ENCODE peak calls at places on chromosomes 4 and X, in six cellular contexts. D is SK-N-SH, I is hepatocyte, X is HCT116, E is PC-3, R is OCI-LY7. G is an unnamed sample. For H3K9me2, the result is how much of the 10 kb centered on the place peaks cover.

GRCh38 chrX:10486373-10486772 is 134.0 kb downstream of the MID1 start:
- DNase-seq in D (no peak), E (peak), R (no peak), I (no peak), X (no peak), G (no peak)

GRCh38 chrX:17591741-17592110 is 145.6 kb upstream of the SCML1 start:
- DNase-seq in R (no peak), X (no peak), D (no peak), I (no peak), E (peak), G (no peak)

GRCh38 chr4:70651864-70652506 is 14.3 kb downstream of the JCHAIN start:
- DNase-seq in I (peak), D (peak), X (peak), E (peak), R (peak), G (peak)

GRCh38 chr4:155735506-155735905 is 23.3 kb upstream of the GUCY1B1 start:
- DNase-seq in D (no peak), R (no peak), I (no peak), E (no peak), X (no peak), G (no peak)

GRCh38 chr4:17347445-17347844 is 164.4 kb downstream of the QDPR start:
- DNase-seq in X (peak), R (peak), D (peak), E (peak), I (peak), G (no peak)

GRCh38 chrX:71667328-71668247 is at the start of gene LOC101059915:
- DNase-seq in E (no peak), D (no peak), I (no peak), R (no peak), X (no peak), G (no peak)

GRCh38 chr4:186622788-186623464 is 67.6 kb upstream of the MTNR1A start:
- DNase-seq in R (no peak), X (no peak), I (no peak), E (no peak), D (no peak), G (no peak)

GRCh38 chrX:41952102-41952501 is 28.7 kb upstream of the CASK start:
- DNase-seq in D (no peak), R (no peak), I (no peak), E (no peak), X (no peak), G (no peak)

DNA sequence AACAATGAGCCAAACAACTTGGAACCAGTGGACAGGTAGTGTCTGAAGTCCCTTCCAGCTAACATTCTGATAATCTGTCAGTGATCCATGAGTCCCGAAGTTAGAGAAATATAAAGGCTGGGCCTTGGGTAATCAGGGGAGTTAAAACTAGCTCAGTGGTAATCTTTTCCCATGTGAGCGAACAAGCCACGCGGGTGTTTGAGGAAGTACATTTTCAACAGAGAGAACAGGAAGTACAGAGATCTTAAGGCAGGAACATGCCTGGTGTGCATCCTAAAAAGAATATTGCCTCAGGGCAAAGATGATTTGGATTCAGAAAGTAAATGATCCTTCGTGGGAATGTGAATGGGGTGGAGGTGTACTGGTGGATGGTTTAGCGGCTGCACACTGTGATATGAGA is 42.9 kb downstream of the FNIP2 start:
- DNase-seq in X (no peak), E (peak), I (no peak), D (no peak), R (peak), G (no peak)
- H2AFZ ChIP-seq in X (no peak), E (no peak), I (no peak), D (no peak), R (no peak), G (no peak)

DNA sequence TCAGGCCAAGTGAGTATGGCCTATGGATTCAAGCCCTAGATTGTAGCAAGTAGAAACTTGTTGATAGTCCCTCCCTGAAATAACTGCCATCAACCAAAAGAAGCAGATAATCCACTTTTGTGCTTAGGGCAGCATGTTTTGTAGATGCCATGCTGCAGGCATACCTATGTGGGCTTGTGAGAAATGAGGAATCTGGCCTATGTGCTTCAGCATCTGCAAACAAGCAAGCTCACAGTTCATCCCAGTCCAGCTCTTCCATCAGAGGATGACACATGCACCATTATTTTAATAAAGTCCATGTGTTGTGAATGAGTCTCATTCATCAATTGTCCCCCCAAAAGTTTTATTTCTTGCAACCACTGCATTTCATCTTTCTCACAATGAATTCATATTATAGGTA is 421.9 kb upstream of the DIPK2B start:
- DNase-seq in I (no peak), D (no peak), X (no peak), R (no peak), E (peak), G (no peak)
- TF ChIP-seq CTCF in I (no peak), D (no peak), X (no peak), R (no peak), E (no peak), G (no peak)

DNA sequence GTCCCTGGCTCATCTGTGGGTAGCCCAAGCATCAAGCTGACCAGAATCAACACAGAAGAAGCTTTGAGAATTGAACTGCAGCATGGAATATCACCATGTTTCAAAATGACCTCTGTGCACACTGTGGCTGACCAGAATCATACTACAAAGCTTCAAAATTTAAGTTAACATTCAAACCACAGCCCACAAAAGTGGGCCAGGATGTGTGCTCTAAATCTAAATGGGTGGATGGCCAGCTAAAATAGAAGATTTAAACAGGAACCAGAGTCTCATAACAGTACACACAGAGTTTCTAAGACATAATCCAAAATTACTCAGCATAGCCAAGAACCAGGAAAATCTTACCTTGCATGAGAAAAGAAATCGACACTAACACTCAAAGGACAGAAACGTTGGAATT is 46.1 kb downstream of the KLF3 start:
- DNase-seq in X (no peak), R (no peak), D (no peak), E (no peak), I (no peak), G (no peak)
- H3K9me2 ChIP-seq in X (under half), R (under half), D (under half), E (under half), I (under half), G (under half)

GRCh38 chr4:147583876-147584275 is 33.3 kb upstream of the TMEM184C start:
- DNase-seq in I (no peak), X (no peak), R (no peak), D (no peak), E (no peak), G (no peak)
- H2AFZ ChIP-seq in I (no peak), X (no peak), R (no peak), D (no peak), E (no peak), G (no peak)

GRCh38 chr4:106140601-106141000 is 175.4 kb downstream of the TBCK start:
- DNase-seq in E (peak), X (no peak), D (no peak), R (no peak), I (no peak), G (no peak)
- TF ChIP-seq CTCF in E (peak), X (no peak), D (peak), R (no peak), I (no peak), G (no peak)

GRCh38 chr4:2862528-2862927 is 18.9 kb downstream of the ADD1 start:
- DNase-seq in X (peak), E (peak), D (no peak), I (peak), R (no peak), G (peak)
- H3K9me2 ChIP-seq in X (under half), E (under half), D (under half), I (under half), R (under half), G (under half)

G was measured in PC-9.